ENCODE peak calls at places on chromosome 11, in four cellular contexts. M is cardiac fibroblast, G is body of pancreas, W is B cell. I is an unnamed sample.

GRCh38 chr11:12212821-12213185 is 102.4 kb downstream of the MICAL2 start:
- DNase-seq in W (no peak), M (no peak), G (no peak), I (no peak)

GRCh38 chr11:67267188-67268035 is 1.1 kb downstream of the GRK2 start:
- DNase-seq in M (no peak), W (peak; percentile 50), G (peak; percentile 64), I (no peak)

GRCh38 chr11:73237471-73238290 is 19.6 kb downstream of the P2RY2 start:
- DNase-seq in W (no peak), M (peak; percentile 68), G (no peak), I (no peak)

GRCh38 chr11:33257897-33258630 is 883 bp downstream of the HIPK3 start:
- DNase-seq in M (peak; percentile 97), G (peak; percentile 90), W (peak; percentile 78), I (no peak)

GRCh38 chr11:64789331-64790204 is 11.2 kb upstream of the SF1 start:
- DNase-seq in M (no peak), W (no peak), G (no peak), I (no peak)

GRCh38 chr11:60334005-60334620 is 7.1 kb downstream of the MS4A6E start:
- DNase-seq in G (peak; percentile 70), W (peak; percentile 82), M (peak; percentile 45), I (no peak)

GRCh38 chr11:27052668-27053067 is 12.1 kb downstream of the BBOX1 start:
- DNase-seq in G (no peak), M (peak; percentile 36), W (no peak), I (no peak)

GRCh38 chr11:19389787-19390303 is 149.1 kb upstream of the E2F8 start:
- DNase-seq in G (peak; percentile 53), M (peak; percentile 67), W (no peak), I (no peak)

GRCh38 chr11:13224324-13224723 is 53.3 kb upstream of the BMAL1 start:
- DNase-seq in M (no peak), W (no peak), G (no peak), I (no peak)

GRCh38 chr11:31810779-31811647 is at the start of gene PAX6:
- DNase-seq in M (peak; percentile 36), W (peak; percentile 54), G (peak; percentile 79), I (no peak)

GRCh38 chr11:70472240-70472639 is 73.9 kb downstream of the CTTN start:
- DNase-seq in W (no peak), M (no peak), G (no peak), I (no peak)

GRCh38 chr11:71459076-71459766 is 6.2 kb downstream of the NADSYN1 start:
- DNase-seq in W (no peak), G (no peak), M (no peak), I (no peak)

GRCh38 chr11:119338318-119338890 is 2.3 kb downstream of the C1QTNF5 start:
- DNase-seq in G (peak; percentile 68), W (peak; percentile 65), M (peak; percentile 82), I (no peak)

GRCh38 chr11:22449441-22449840 is 111.3 kb downstream of the SLC17A6 start:
- DNase-seq in W (no peak), M (no peak), G (no peak), I (no peak)

GRCh38 chr11:83219095-83219494 is 25.6 kb downstream of the ANKRD42 start:
- DNase-seq in W (no peak), M (peak; percentile 4), G (no peak), I (no peak)

GRCh38 chr11:95267814-95268213 is 36.8 kb upstream of the SESN3 start:
- DNase-seq in M (no peak), G (no peak), W (no peak), I (no peak)

GRCh38 chr11:62295504-62295903 is 3.4 kb downstream of the SCGB1D4 start:
- DNase-seq in W (no peak), M (peak; percentile 33), G (no peak), I (peak; percentile 14)

GRCh38 chr11:49208006-49208721 is at the start of gene FOLH1:
- DNase-seq in M (peak; percentile 18), G (peak; percentile 14), W (no peak), I (peak; percentile 2)

GRCh38 chr11:69297926-69298777 is 4.2 kb downstream of the MYEOV start:
- DNase-seq in W (peak; percentile 73), M (peak; percentile 79), G (peak; percentile 80), I (peak; percentile 90)

GRCh38 chr11:66321606-66322005 is 4.8 kb upstream of the CD248 start:
- DNase-seq in M (no peak), G (no peak), W (no peak), I (no peak)

GRCh38 chr11:3660960-3661359 is 10.2 kb downstream of the CHRNA10 start:
- DNase-seq in M (no peak), W (peak; percentile 15), G (no peak), I (no peak)

GRCh38 chr11:58923300-58923788 is 15.9 kb upstream of the GLYATL1 start:
- DNase-seq in W (no peak), M (peak; percentile 29), G (no peak), I (peak; percentile 60)
- TF ChIP-seq CTCF in W (peak; percentile 52), M (peak; percentile 11), G (peak; percentile 31), I (peak; percentile 56)

DNA sequence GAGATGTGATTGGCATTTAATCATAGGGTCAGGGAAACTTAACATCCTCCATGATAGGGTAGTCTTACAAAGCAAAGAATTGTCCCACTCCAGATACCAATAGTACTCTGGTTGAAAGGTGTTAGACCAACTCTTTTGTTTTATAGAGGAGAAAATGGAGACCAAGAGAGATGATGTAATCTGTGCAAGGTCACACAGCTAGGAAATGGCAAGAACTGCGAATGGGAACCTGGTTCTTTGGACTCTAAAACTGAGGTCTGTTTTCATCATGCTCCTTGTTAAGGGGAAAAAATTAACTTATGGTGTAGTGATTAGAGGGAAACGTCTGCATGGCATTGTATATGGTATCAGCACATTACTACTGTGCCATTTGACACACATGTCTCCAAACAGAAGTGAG is 171.1 kb downstream of the COMMD9 start:
- DNase-seq in W (no peak), M (no peak), G (no peak), I (no peak)
- TF ChIP-seq CTCF in W (no peak), M (no peak), G (no peak), I (no peak)

GRCh38 chr11:111476366-111476765 is 35.8 kb downstream of the BTG4 start:
- DNase-seq in M (no peak), W (no peak), G (no peak), I (no peak)

GRCh38 chr11:111477898-111478297 is 34.3 kb downstream of the BTG4 start:
- DNase-seq in W (no peak), G (no peak), M (no peak), I (no peak)

GRCh38 chr11:111483431-111483830 is 28.8 kb downstream of the BTG4 start:
- DNase-seq in G (no peak), M (no peak), W (no peak), I (no peak)

GRCh38 chr11:111476961-111477360 is 35.2 kb downstream of the BTG4 start:
- DNase-seq in W (no peak), G (no peak), M (no peak), I (no peak)

DNA sequence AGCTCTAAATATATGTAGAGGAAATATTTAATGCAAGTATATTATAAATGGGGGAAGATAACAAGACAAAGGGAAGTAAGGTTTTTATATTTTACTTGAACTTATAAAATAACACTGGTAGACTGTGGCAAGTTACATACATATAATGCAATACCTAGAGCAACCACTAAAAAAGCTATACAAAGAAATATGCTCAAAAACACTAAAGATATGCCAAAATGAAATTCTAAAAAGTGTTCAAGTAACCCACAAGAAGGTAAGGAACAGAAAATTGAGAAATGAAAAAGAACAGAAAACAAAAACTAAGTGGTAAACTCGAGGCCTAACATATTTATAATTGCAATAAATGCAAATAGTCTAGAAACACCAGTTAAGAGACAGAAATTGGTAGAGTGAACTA is 32.5 kb downstream of the BTG4 start:
- DNase-seq in G (no peak), W (no peak), M (no peak), I (no peak)
- TF ChIP-seq CTCF in G (no peak), W (no peak), M (no peak), I (no peak)

GRCh38 chr11:84962018-84962417 is 665.1 kb downstream of the DLG2 start:
- DNase-seq in G (no peak), W (no peak), M (no peak), I (no peak)

GRCh38 chr11:84969103-84969502 is 658.0 kb downstream of the DLG2 start:
- DNase-seq in M (peak; percentile 0), W (no peak), G (peak; percentile 12), I (no peak)

GRCh38 chr11:84958295-84958694 is 668.8 kb downstream of the DLG2 start:
- DNase-seq in G (no peak), M (no peak), W (no peak), I (no peak)

GRCh38 chr11:84965484-84965883 is 661.7 kb downstream of the DLG2 start:
- DNase-seq in G (no peak), W (no peak), M (no peak), I (no peak)

GRCh38 chr11:84963240-84963639 is 663.9 kb downstream of the DLG2 start:
- DNase-seq in G (no peak), W (no peak), M (no peak), I (no peak)
- TF ChIP-seq CTCF in G (no peak), W (no peak), M (no peak), I (peak; percentile 2)

GRCh38 chr11:129333873-129334272 is 41.8 kb upstream of the BARX2 start:
- DNase-seq in G (no peak), W (no peak), M (no peak), I (no peak)
- TF ChIP-seq CTCF in G (no peak), W (no peak), M (peak; percentile 18), I (no peak)

GRCh38 chr11:113906038-113906437 is 1.4 kb downstream of the HTR3B start:
- DNase-seq in G (peak; percentile 48), M (peak; percentile 22), W (no peak), I (no peak)
- TF ChIP-seq CTCF in G (peak; percentile 47), M (peak; percentile 10), W (no peak), I (no peak)

DNA sequence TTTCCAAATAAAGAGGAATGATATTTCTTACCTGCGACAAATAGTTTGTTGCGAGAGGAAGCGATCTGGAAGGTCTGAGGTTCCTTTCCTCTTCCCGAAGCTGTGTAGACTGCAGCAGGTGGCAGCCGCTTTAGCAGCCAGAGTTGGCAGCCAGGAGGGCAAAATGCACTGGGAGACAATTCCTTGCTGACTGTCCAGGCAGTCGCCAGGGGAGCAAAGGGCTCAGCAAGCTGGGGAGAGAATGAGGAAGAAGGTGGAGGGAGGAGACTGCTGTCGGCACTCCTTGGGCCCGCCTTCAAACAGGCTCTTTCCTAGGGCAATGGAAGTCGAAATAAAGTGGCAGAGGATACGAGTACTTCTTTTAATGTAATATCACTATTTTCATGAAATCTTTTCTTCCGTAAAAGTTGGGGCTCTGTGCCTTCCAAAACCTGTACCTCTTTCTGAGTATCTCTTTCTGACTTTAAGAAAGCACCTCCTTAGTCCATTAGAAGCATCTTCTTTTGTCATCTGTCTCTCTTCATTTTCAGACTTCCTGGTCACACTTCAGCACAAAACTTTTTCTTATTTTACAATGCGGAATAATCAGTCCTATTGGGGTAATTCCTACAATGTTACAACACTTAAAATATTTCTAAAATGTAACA is at the start of gene IL18:
- DNase-seq in G (peak; percentile 82), W (no peak), M (no peak), I (no peak)
- TF ChIP-seq CTCF in G (peak; percentile 19), W (no peak), M (no peak), I (no peak)

GRCh38 chr11:40958707-40959106 is 500.7 kb downstream of the LRRC4C start:
- DNase-seq in G (no peak), W (no peak), M (no peak), I (no peak)
- TF ChIP-seq CTCF in G (no peak), W (no peak), M (no peak), I (no peak)

GRCh38 chr11:41010361-41011050 is 448.9 kb downstream of the LRRC4C start:
- DNase-seq in M (no peak), W (no peak), G (no peak), I (no peak)
- TF ChIP-seq CTCF in M (no peak), W (no peak), G (no peak), I (no peak)

I was measured in kidney epithelial cell.